ENCODE peak calls at places on chromosomes 16 and 17, in five cellular contexts. I is PC-9, S is AG04450, E is cardiac fibroblast, D is cardiac muscle cell. M is an unnamed sample.

GRCh38 chr17:35614835-35615234 is 27.7 kb downstream of the AP2B1 start:
- DNase-seq in I (no peak), S (no peak), E (no peak), D (no peak), M (no peak)

GRCh38 chr17:11779906-11780305 is 181.6 kb downstream of the DNAH9 start:
- DNase-seq in I (no peak), S (no peak), E (no peak), D (no peak), M (no peak)

GRCh38 chr17:35577826-35578194 is 561 bp downstream of the PEX12 start:
- DNase-seq in I (no peak), S (no peak), E (peak), D (peak), M (no peak)

GRCh38 chr16:77304883-77305282 is 105.7 kb downstream of the SYCE1L start:
- DNase-seq in I (no peak), S (no peak), E (no peak), D (no peak), M (no peak)

GRCh38 chr17:55727920-55728319 is 5.3 kb upstream of the TMEM100 start:
- DNase-seq in I (no peak), S (no peak), E (peak), D (no peak), M (no peak)

GRCh38 chr17:45129940-45130639 is 2.2 kb downstream of the PLCD3 start:
- DNase-seq in I (peak), S (no peak), E (no peak), D (no peak), M (no peak)

GRCh38 chr16:180101-180920 is at the start of gene HBQ1:
- DNase-seq in I (no peak), S (no peak), E (peak), D (peak), M (no peak)

GRCh38 chr16:77863250-77863649 is 74.9 kb downstream of the VAT1L start:
- DNase-seq in I (no peak), S (no peak), E (no peak), D (no peak), M (no peak)

GRCh38 chr17:39579318-39580081 is 28.2 kb downstream of the NEUROD2 start:
- DNase-seq in I (no peak), S (no peak), E (no peak), D (no peak), M (no peak)

DNA sequence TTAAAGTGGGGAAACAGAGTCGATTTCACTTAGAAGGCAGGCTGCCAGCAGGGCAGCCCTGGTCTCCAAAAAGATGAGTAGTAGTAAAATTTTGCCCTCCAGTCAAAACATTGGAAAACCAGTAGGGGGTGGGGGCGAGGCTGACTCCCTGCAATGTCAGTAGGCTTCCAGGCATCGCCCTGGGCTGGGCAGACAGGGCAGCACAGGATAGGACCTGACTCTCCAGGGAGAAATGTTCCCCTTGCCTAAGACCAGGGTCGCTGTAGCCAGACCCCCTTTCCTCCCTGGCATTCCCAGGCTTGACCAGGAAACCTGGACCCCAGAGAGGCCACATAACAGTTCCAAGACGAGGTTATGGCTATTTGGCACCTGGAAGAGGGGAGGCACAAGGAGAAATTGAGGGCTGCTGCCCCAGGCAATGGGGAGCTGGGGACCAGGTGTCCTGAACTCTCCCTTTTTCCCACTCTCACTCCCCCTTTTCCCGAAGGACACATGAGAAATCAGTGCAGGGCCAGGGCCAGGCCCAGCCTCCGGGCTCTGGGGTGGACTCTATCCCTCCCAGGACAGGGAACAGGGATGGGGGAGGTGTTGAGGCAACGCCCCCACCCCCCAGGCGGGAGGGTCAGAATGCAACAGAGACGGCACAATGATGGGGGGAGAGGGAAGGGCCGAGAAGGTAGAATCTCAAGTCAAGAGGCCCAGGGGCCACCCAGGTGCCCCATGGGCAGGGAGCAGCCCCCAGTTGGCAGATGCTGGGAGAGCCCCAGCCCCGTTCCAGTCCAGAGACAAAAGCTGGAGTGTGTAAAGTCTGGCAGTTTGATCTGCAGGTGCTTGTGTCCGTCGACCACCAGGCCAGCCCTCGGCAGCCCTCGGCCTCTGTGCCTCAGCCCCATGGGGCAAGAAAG is 4.5 kb upstream of the SAMD14 start:
- DNase-seq in I (no peak), S (no peak), E (no peak), D (no peak), M (no peak)
- TF ChIP-seq CTCF in I (no peak), S (no peak), E (no peak), D (no peak), M (no peak)

GRCh38 chr16:3131755-3132377 is 3.0 kb upstream of the ZNF213 start:
- DNase-seq in I (peak), S (no peak), E (peak), D (peak), M (no peak)
- TF ChIP-seq CTCF in I (peak), S (peak), E (peak), D (peak), M (no peak)

GRCh38 chr16:81517630-81518438 is 73.2 kb downstream of the CMIP start:
- DNase-seq in I (no peak), S (no peak), E (peak), D (peak), M (no peak)
- TF ChIP-seq CTCF in I (no peak), S (no peak), E (no peak), D (no peak), M (no peak)

GRCh38 chr17:1649116-1649843 is 386 bp downstream of the RILP start:
- DNase-seq in I (peak), S (peak), E (peak), D (peak), M (peak)

GRCh38 chr17:1648582-1649115 is 1.0 kb downstream of the RILP start:
- DNase-seq in I (peak), S (peak), E (peak), D (peak), M (peak)

GRCh38 chr17:1649844-1650409 is at the start of gene RILP:
- DNase-seq in I (peak), S (no peak), E (peak), D (peak), M (peak)

GRCh38 chr17:1646199-1646875 is 805 bp upstream of the SCARF1 start:
- DNase-seq in I (no peak), S (no peak), E (no peak), D (no peak), M (no peak)

GRCh38 chr17:1647802-1648581 is 1.7 kb downstream of the RILP start:
- DNase-seq in I (no peak), S (no peak), E (peak), D (peak), M (no peak)
- TF ChIP-seq CTCF in I (no peak), S (no peak), E (no peak), D (peak), M (no peak)

GRCh38 chr17:78315355-78316114 is 44.3 kb downstream of the SOCS3 start:
- DNase-seq in I (peak), S (peak), E (peak), D (peak), M (peak)
- TF ChIP-seq CTCF in I (no peak), S (no peak), E (peak), D (no peak), M (no peak)

GRCh38 chr17:82298538-82299421 is 18.6 kb downstream of the CD7 start:
- DNase-seq in I (no peak), S (no peak), E (no peak), D (no peak), M (no peak)

GRCh38 chr17:82297804-82298537 is 19.4 kb downstream of the CD7 start:
- DNase-seq in I (peak), S (peak), E (peak), D (peak), M (peak)

GRCh38 chr17:82295472-82295814 is 21.9 kb upstream of the CSNK1D start:
- DNase-seq in I (no peak), S (no peak), E (no peak), D (no peak), M (no peak)

GRCh38 chr17:82296511-82297279 is 20.7 kb downstream of the CD7 start:
- DNase-seq in I (no peak), S (no peak), E (no peak), D (no peak), M (no peak)

DNA sequence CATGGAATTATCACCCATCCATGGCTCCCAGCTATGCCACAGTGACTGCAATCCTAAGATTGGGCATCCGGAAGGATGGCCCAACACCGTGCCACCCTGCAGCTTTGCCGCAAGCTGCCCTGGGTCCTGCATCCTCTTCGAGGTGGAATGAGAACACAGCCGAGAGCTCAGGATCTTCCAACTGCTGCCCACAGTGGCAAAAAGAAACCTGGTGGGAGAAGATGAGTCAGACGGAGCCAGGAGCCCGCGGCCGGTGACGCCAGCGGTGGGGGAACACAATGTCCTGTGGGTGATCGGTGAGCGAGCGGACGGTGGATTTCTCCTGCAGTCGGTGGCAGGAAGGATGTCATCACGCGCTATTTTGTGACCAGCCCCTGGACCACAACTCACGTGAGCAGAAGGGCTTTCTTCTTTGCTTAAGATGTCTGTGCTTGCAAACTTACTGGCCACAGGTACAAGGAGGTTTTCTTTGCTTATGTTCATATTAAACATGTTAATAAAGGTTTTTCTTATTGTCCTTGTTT is 20.1 kb downstream of the CD7 start:
- DNase-seq in I (peak), S (no peak), E (peak), D (peak), M (peak)
- TF ChIP-seq CTCF in I (no peak), S (no peak), E (no peak), D (no peak), M (no peak)

DNA sequence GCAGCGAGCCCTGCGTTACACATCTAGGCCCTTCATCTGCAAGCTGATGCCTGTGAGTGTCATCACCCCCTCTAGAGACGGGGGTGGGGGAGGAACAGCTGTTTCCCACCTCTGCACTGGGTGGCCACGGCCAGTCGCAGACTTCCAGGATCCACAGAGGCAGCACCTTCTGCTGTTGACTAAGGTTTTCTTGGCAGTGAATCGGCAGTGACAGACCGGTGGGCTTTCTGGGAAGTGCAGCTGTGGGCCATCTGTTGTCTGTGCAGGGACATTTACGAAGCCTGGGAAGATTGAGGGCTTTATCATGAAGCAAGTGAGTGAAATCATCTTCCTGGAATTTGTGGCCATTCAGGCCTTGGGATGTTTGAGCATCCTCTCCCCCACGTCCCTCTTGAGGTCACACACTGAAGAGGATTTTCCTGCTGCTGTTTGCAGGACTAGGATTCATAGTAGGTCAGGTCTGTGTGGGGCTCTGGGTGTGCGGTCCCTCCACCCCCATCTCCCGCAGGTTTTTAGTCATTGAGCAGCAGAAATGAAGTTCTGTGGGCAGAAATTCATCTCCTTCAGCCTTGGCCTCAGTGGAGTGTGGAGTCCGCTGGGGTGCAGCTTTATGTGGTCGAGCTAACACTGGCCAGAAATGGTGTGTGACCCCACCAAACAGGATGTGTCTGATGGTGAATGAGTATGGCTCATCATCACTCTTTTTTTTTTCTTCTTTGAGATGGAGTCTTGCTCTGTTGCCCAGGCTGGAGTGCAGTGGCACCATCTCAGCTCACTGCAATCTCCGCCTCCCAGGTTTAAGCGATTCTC is 12.0 kb downstream of the PGS1 start:
- DNase-seq in I (no peak), S (peak), E (peak), D (peak), M (no peak)
- TF ChIP-seq CTCF in I (no peak), S (peak), E (peak), D (no peak), M (no peak)

DNA sequence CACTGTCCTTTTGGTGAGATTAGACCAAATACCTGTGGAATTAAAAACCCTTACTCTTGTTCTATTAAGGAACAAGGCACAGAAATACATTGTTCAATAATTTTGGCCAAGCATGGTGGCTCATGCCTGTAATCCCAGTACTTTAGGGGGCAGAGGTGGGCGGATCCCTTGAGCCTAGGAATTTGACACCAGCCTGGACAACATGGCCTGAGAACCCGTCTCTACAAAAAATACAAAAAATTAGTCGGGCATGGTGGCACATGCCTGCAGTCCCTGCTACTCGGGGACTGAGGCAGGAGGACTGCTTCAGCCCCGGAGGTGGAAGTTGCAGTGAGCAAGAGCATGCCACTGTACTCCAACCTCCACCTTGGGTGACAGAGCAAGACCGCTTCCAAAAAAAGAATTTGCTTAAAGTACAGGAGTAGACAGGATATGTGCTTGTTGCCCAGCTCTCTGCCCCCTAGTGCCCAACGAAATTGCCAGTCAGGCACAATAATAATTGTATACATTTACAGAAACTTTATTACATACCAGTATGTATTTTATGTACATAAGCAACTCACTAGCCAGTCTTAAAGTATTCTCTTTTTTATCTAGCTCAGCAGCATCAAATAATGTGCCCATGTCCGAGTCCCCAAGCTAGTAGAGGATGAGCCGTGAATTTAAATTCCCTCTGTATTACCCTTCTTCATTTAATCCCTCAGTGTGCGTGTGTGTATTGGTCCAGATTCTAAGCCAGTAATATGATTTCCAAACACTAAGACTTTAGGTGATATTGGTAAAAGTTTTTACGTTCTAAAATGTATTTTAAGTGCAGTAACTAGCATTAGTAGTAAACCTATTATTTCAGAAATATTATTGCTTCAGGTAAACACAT is 1.4 kb downstream of the THUMPD1 start:
- DNase-seq in I (peak), S (no peak), E (peak), D (peak), M (no peak)
- TF ChIP-seq CTCF in I (peak), S (peak), E (peak), D (peak), M (no peak)

GRCh38 chr17:82915010-82915696 is 75.3 kb upstream of the ZNF750 start:
- DNase-seq in I (no peak), S (no peak), E (no peak), D (no peak), M (no peak)
- TF ChIP-seq CTCF in I (no peak), S (no peak), E (peak), D (peak), M (no peak)

DNA sequence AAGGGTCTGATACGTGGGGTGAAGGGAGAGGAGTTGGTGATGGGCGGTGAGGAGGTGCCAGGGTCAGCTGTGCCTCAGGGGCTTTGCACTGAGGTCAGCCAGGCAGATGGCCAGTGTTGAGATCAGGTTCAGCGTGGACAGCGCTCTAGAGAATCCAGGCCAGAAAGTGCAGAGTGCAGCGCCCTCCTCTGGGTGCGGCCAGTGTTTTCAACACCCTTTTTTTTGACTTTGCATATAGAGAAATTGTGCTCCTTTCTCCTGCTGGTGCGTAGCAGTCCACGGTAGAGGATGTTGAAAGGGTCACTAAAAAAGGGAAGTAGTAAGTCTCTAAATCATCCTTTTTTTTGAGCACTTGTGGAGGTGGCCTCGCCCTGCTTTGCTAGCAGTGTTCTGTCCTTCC is 53.9 kb downstream of the BANP start:
- DNase-seq in I (no peak), S (no peak), E (peak), D (no peak), M (no peak)
- TF ChIP-seq CTCF in I (no peak), S (peak), E (peak), D (no peak), M (no peak)

M was measured in omental fat pad.